ENCODE peak calls at places on chromosomes 12 and 14, in six cellular contexts. S is progenitor cell of endocrine pancreas, O is LoVo, C is NCI-H1048, X is PC-9, B is ascending aorta. M is an unnamed sample.

GRCh38 chr12:106585862-106586534 is 3.2 kb downstream of the RFX4 start:
- DNase-seq in S (peak), O (no peak), C (no peak), X (no peak), B (no peak), M (peak)

GRCh38 chr14:34987180-34987579 is 4.4 kb downstream of the SRP54 start:
- DNase-seq in S (no peak), O (no peak), C (no peak), X (no peak), B (no peak), M (no peak)

GRCh38 chr12:89157413-89157812 is 194.9 kb downstream of the DUSP6 start:
- DNase-seq in S (no peak), O (peak), C (no peak), X (no peak), B (no peak), M (no peak)

GRCh38 chr14:25132734-25133422 is 82.9 kb upstream of the STXBP6 start:
- DNase-seq in S (peak), O (peak), C (peak), X (no peak), B (peak), M (peak)

GRCh38 chr12:126747530-126748149 is 1519.3 kb upstream of the TMEM132C start:
- DNase-seq in S (peak), O (peak), C (no peak), X (no peak), B (no peak), M (peak)

GRCh38 chr14:103734081-103734888 is 18.7 kb downstream of the ZFYVE21 start:
- DNase-seq in S (no peak), O (no peak), C (no peak), X (no peak), B (no peak), M (no peak)

GRCh38 chr12:26017484-26018211 is 59.2 kb downstream of the RASSF8 start:
- DNase-seq in S (no peak), O (peak), C (no peak), X (no peak), B (no peak), M (peak)

GRCh38 chr12:81208193-81208946 is 130.5 kb downstream of the ACSS3 start:
- DNase-seq in S (no peak), O (peak), C (no peak), X (no peak), B (no peak), M (no peak)

GRCh38 chr12:127389923-127390322 is 877.0 kb upstream of the TMEM132C start:
- DNase-seq in S (peak), O (peak), C (no peak), X (no peak), B (no peak), M (peak)

GRCh38 chr14:104932676-104933631 is 8.3 kb downstream of the PLD4 start:
- DNase-seq in S (peak), O (peak), C (peak), X (peak), B (peak), M (peak)

GRCh38 chr12:61860439-61860838 is 399.8 kb upstream of the USP15 start:
- DNase-seq in S (no peak), O (no peak), C (no peak), X (no peak), B (no peak), M (no peak)

GRCh38 chr14:89307409-89307808 is 109.6 kb downstream of the FOXN3 start:
- DNase-seq in S (no peak), O (no peak), C (no peak), X (no peak), B (no peak), M (no peak)

GRCh38 chr14:104805326-104805678 is 4.4 kb downstream of the ZBTB42 start:
- DNase-seq in S (no peak), O (no peak), C (no peak), X (no peak), B (no peak), M (peak)

GRCh38 chr12:53212931-53213330 is 5.9 kb upstream of the ITGB7 start:
- DNase-seq in S (no peak), O (no peak), C (no peak), X (no peak), B (no peak), M (no peak)

GRCh38 chr14:93173943-93174395 is 10.7 kb downstream of the MOAP1 start:
- DNase-seq in S (no peak), O (no peak), C (no peak), X (no peak), B (peak), M (no peak)

GRCh38 chr12:107967170-107967569 is 161.9 kb upstream of the WSCD2 start:
- DNase-seq in S (no peak), O (no peak), C (no peak), X (no peak), B (no peak), M (no peak)

GRCh38 chr14:106185837-106186233 is 659.5 kb downstream of the TMEM121 start:
- DNase-seq in S (no peak), O (no peak), C (no peak), X (no peak), B (no peak), M (peak)

GRCh38 chr12:7064516-7064915 is 4.0 kb downstream of the C1S start:
- DNase-seq in S (no peak), O (no peak), C (no peak), X (no peak), B (no peak), M (no peak)

GRCh38 chr14:87255046-87255445 is 737.9 kb downstream of the GALC start:
- DNase-seq in S (no peak), O (no peak), C (no peak), X (no peak), B (no peak), M (no peak)

GRCh38 chr14:21308132-21308478 is 28.2 kb downstream of the RPGRIP1 start:
- DNase-seq in S (no peak), O (peak), C (no peak), X (peak), B (no peak), M (no peak)

GRCh38 chr12:93245543-93245942 is 132.2 kb upstream of the NUDT4 start:
- DNase-seq in S (no peak), O (no peak), C (no peak), X (no peak), B (no peak), M (no peak)

GRCh38 chr12:111444706-111445310 is 39.1 kb downstream of the SH2B3 start:
- DNase-seq in S (no peak), O (no peak), C (no peak), X (no peak), B (peak), M (no peak)

GRCh38 chr12:102061096-102061555 is 665 bp downstream of the WASHC3 start:
- DNase-seq in S (no peak), O (no peak), C (no peak), X (peak), B (no peak), M (no peak)

GRCh38 chr14:68787235-68787727 is 5.6 kb downstream of the ZFP36L1 start:
- DNase-seq in S (no peak), O (no peak), C (no peak), X (no peak), B (no peak), M (no peak)

GRCh38 chr14:64190974-64191502 is 103.1 kb downstream of the ESR2 start:
- DNase-seq in S (no peak), O (no peak), C (no peak), X (no peak), B (no peak), M (no peak)

GRCh38 chr14:82449926-82450325 is 916.3 kb upstream of the SEL1L start:
- DNase-seq in S (no peak), O (no peak), C (no peak), X (no peak), B (no peak), M (no peak)

GRCh38 chr12:114069507-114069906 is 103.4 kb upstream of the RBM19 start:
- DNase-seq in S (no peak), O (no peak), C (no peak), X (no peak), B (no peak), M (no peak)